ENCODE peak calls at places on chromosomes 1 and 21, in six cellular contexts. One of them, this sample, is unnamed.

GRCh38 chr1:208177656-208178055 is 66.5 kb downstream of the PLXNA2 start:
- DNase-seq in IMR-90: no peak
- DNase-seq in heart left ventricle: no peak
- DNase-seq in testis: no peak
- DNase-seq in ovary: no peak
- DNase-seq in right lobe of liver: no peak
- DNase-seq in this sample: no peak

GRCh38 chr21:46137908-46138307 is 17.5 kb downstream of the FTCD start:
- DNase-seq in ovary: no peak
- DNase-seq in IMR-90: no peak
- DNase-seq in testis: no peak
- DNase-seq in right lobe of liver: no peak
- DNase-seq in heart left ventricle: no peak
- DNase-seq in this sample: no peak

GRCh38 chr1:226714148-226714547 is 24.9 kb downstream of the ITPKB start:
- DNase-seq in ovary: no peak
- DNase-seq in right lobe of liver: no peak
- DNase-seq in IMR-90: peak; percentile 55
- DNase-seq in testis: no peak
- DNase-seq in heart left ventricle: no peak
- DNase-seq in this sample: no peak

GRCh38 chr1:60965280-60965854 is 117.0 kb upstream of the NFIA start:
- DNase-seq in right lobe of liver: no peak
- DNase-seq in testis: no peak
- DNase-seq in ovary: no peak
- DNase-seq in heart left ventricle: no peak
- DNase-seq in IMR-90: no peak
- DNase-seq in this sample: no peak

GRCh38 chr1:197234581-197234980 is 33.5 kb upstream of the CRB1 start:
- DNase-seq in ovary: no peak
- DNase-seq in heart left ventricle: no peak
- DNase-seq in testis: no peak
- DNase-seq in right lobe of liver: no peak
- DNase-seq in IMR-90: no peak
- DNase-seq in this sample: no peak

GRCh38 chr1:83996175-83996574 is 2.8 kb downstream of the TTLL7 start:
- DNase-seq in heart left ventricle: no peak
- DNase-seq in IMR-90: peak; percentile 2
- DNase-seq in ovary: no peak
- DNase-seq in testis: no peak
- DNase-seq in right lobe of liver: no peak
- DNase-seq in this sample: no peak

GRCh38 chr1:155607708-155608107 is 2.3 kb upstream of the MSTO1 start:
- DNase-seq in IMR-90: peak; percentile 18
- DNase-seq in ovary: no peak
- DNase-seq in right lobe of liver: no peak
- DNase-seq in testis: no peak
- DNase-seq in heart left ventricle: no peak
- DNase-seq in this sample: no peak

GRCh38 chr21:34199121-34199910 is 125.9 kb downstream of the MRPS6 start:
- DNase-seq in right lobe of liver: no peak
- DNase-seq in IMR-90: no peak
- DNase-seq in testis: no peak
- DNase-seq in ovary: no peak
- DNase-seq in heart left ventricle: no peak
- DNase-seq in this sample: no peak

GRCh38 chr1:169601096-169601881 is 15.0 kb upstream of the F5 start:
- DNase-seq in IMR-90: peak; percentile 20
- DNase-seq in heart left ventricle: no peak
- DNase-seq in right lobe of liver: no peak
- DNase-seq in testis: no peak
- DNase-seq in ovary: no peak
- DNase-seq in this sample: no peak

GRCh38 chr1:83693409-83694126 is 305.4 kb downstream of the TTLL7 start:
- DNase-seq in heart left ventricle: no peak
- DNase-seq in right lobe of liver: no peak
- DNase-seq in ovary: no peak
- DNase-seq in testis: no peak
- DNase-seq in IMR-90: no peak
- DNase-seq in this sample: no peak

GRCh38 chr1:40796939-40797667 is 13.5 kb downstream of the KCNQ4 start:
- DNase-seq in IMR-90: no peak
- DNase-seq in heart left ventricle: no peak
- DNase-seq in right lobe of liver: no peak
- DNase-seq in ovary: no peak
- DNase-seq in testis: no peak
- DNase-seq in this sample: peak; percentile 82

GRCh38 chr1:172230526-172230925 is 190.0 kb upstream of the C1orf105 start:
- DNase-seq in heart left ventricle: no peak
- DNase-seq in testis: no peak
- DNase-seq in IMR-90: no peak
- DNase-seq in ovary: no peak
- DNase-seq in right lobe of liver: no peak
- DNase-seq in this sample: no peak

GRCh38 chr21:26655466-26655865 is 82.4 kb upstream of the CYYR1 start:
- DNase-seq in ovary: no peak
- DNase-seq in heart left ventricle: no peak
- DNase-seq in IMR-90: no peak
- DNase-seq in testis: no peak
- DNase-seq in right lobe of liver: no peak
- DNase-seq in this sample: no peak

GRCh38 chr21:26659181-26659580 is 86.1 kb upstream of the CYYR1 start:
- DNase-seq in right lobe of liver: no peak
- DNase-seq in heart left ventricle: no peak
- DNase-seq in testis: no peak
- DNase-seq in ovary: no peak
- DNase-seq in IMR-90: no peak
- DNase-seq in this sample: no peak

DNA sequence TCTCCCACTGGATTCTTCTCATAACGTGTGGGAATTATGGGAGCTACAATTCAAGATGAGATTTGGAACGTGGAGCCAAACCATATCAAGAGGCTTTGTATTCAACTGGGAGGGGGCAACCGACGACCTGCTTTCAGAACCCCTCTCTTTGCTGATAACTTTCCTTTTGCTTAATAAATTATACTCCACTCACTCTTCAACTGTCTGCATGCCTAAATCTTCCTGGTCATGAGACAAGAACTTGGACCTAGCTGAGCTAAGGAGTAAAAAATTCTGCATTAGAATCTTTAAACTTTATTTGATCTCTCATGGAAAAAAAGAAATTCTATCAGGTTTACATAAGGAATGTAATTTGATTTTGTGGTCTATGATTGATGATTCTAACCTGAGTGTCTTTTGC is 86.7 kb upstream of the CYYR1 start:
- DNase-seq in ovary: no peak
- DNase-seq in testis: no peak
- DNase-seq in right lobe of liver: no peak
- DNase-seq in heart left ventricle: no peak
- DNase-seq in IMR-90: no peak
- DNase-seq in this sample: no peak
- H3K4me3 ChIP-seq in ovary: no peak overlapping the region
- H3K4me3 ChIP-seq in testis: no peak overlapping the region
- H3K4me3 ChIP-seq in right lobe of liver: no peak overlapping the region
- H3K4me3 ChIP-seq in heart left ventricle: no peak overlapping the region
- H3K4me3 ChIP-seq in IMR-90: no peak overlapping the region
- H3K4me3 ChIP-seq in this sample: no peak overlapping the region

DNA sequence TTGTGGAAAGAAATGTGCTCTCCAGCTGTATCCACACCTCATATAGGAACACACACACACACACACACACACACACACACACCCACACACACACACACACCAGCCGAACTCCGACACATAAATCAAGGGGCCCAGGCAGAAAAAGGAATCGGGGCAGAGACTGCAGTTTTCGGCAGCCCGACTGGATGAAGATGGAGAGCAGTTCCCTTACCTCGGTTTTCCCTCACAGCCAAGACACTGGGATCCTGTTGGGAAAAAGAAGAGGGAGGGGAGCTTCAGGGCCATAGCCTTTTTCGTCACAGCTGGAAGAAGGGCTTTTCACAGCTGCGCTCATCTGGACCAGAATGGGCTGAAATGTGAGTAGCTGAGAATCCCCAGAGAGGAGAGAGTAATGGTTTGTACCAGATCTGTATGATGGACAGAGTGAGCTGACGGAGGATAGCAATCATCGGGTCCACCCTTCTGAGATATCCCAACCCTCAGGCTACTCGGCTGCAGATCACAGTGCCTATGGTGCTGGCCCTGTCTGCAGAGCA is 37.7 kb downstream of the PIK3C2B start:
- DNase-seq in IMR-90: no peak
- DNase-seq in ovary: no peak
- DNase-seq in right lobe of liver: no peak
- DNase-seq in testis: no peak
- DNase-seq in heart left ventricle: peak; percentile 54
- DNase-seq in this sample: no peak
- TF ChIP-seq CTCF in IMR-90: no peak
- TF ChIP-seq CTCF in ovary: no peak
- TF ChIP-seq CTCF in right lobe of liver: no peak
- TF ChIP-seq CTCF in testis: no peak
- TF ChIP-seq CTCF in heart left ventricle: no peak
- TF ChIP-seq CTCF in this sample: no peak

GRCh38 chr1:151830055-151830454 is 1.5 kb downstream of the RORC start:
- DNase-seq in ovary: no peak
- DNase-seq in right lobe of liver: peak; percentile 39
- DNase-seq in heart left ventricle: no peak
- DNase-seq in testis: no peak
- DNase-seq in IMR-90: no peak
- DNase-seq in this sample: no peak

GRCh38 chr1:151832318-151832984 is 849 bp upstream of the RORC start:
- DNase-seq in heart left ventricle: peak; percentile 80
- DNase-seq in testis: peak; percentile 93
- DNase-seq in IMR-90: peak; percentile 41
- DNase-seq in right lobe of liver: peak; percentile 97
- DNase-seq in ovary: no peak
- DNase-seq in this sample: peak; percentile 89

GRCh38 chr1:151833172-151833571 is 1.6 kb upstream of the RORC start:
- DNase-seq in IMR-90: no peak
- DNase-seq in testis: no peak
- DNase-seq in right lobe of liver: peak; percentile 9
- DNase-seq in heart left ventricle: no peak
- DNase-seq in ovary: no peak
- DNase-seq in this sample: no peak

GRCh38 chr1:151831256-151831591 is 378 bp downstream of the RORC start:
- DNase-seq in right lobe of liver: no peak
- DNase-seq in heart left ventricle: no peak
- DNase-seq in IMR-90: no peak
- DNase-seq in ovary: no peak
- DNase-seq in testis: no peak
- DNase-seq in this sample: no peak

DNA sequence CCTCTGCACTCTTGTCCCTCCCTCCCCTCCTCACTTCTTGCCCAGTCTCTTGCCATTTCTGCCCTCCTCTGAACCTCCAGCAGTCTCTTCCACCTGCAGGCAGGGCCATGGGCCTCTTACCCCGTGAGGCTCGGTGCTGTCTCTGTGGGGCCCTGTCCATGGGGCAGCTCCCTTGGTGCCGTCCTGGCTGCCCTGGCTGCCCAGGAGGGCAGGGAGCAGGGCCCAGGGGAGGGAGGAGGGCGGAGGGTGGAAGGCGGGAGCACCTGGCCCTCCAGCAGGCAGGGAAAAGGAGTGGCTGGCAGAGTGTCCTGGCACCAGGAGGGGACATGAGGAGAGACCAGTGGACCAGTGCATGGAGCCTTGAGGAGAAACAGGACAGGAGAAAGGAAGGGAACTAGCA is at the start of gene RORC:
- DNase-seq in ovary: no peak
- DNase-seq in testis: peak; percentile 79
- DNase-seq in IMR-90: no peak
- DNase-seq in right lobe of liver: peak; percentile 94
- DNase-seq in heart left ventricle: peak; percentile 62
- DNase-seq in this sample: peak; percentile 48
- TF ChIP-seq POLR2A in ovary: no peak
- TF ChIP-seq POLR2A in testis: no peak
- TF ChIP-seq POLR2A in IMR-90: no peak
- TF ChIP-seq POLR2A in right lobe of liver: peak; percentile 88
- TF ChIP-seq POLR2A in heart left ventricle: no peak
- TF ChIP-seq POLR2A in this sample: no peak

GRCh38 chr21:42120056-42120903 is 49.2 kb downstream of the UMODL1 start:
- DNase-seq in right lobe of liver: no peak
- DNase-seq in ovary: no peak
- DNase-seq in IMR-90: no peak
- DNase-seq in heart left ventricle: no peak
- DNase-seq in testis: no peak
- DNase-seq in this sample: no peak
- H3K4me3 ChIP-seq in right lobe of liver: no peak overlapping the region
- H3K4me3 ChIP-seq in ovary: no peak overlapping the region
- H3K4me3 ChIP-seq in IMR-90: no peak overlapping the region
- H3K4me3 ChIP-seq in heart left ventricle: no peak overlapping the region
- H3K4me3 ChIP-seq in testis: no peak overlapping the region
- H3K4me3 ChIP-seq in this sample: no peak overlapping the region

GRCh38 chr1:109877320-109877771 is 33.3 kb upstream of the CSF1 start:
- DNase-seq in heart left ventricle: peak; percentile 65
- DNase-seq in testis: peak; percentile 76
- DNase-seq in IMR-90: peak; percentile 94
- DNase-seq in ovary: peak; percentile 73
- DNase-seq in right lobe of liver: no peak
- DNase-seq in this sample: peak; percentile 71
- TF ChIP-seq CTCF in heart left ventricle: peak; percentile 20
- TF ChIP-seq CTCF in testis: no peak
- TF ChIP-seq CTCF in IMR-90: peak; percentile 35
- TF ChIP-seq CTCF in ovary: no peak
- TF ChIP-seq CTCF in right lobe of liver: no peak
- TF ChIP-seq CTCF in this sample: peak; percentile 8

This sample was measured in adrenal gland.